ENCODE peak calls at places on chromosomes 7 and 10, in four cellular contexts. S is ovary, O is body of pancreas, A is endodermal cell. X is an unnamed sample.

GRCh38 chr7:98022531-98022930 is 32.5 kb upstream of the OCM2 start:
- DNase-seq in S (no peak), A (no peak), O (no peak), X (no peak)

GRCh38 chr7:140000666-140001268 is 62.0 kb downstream of the PARP12 start:
- DNase-seq in O (no peak), A (no peak), S (no peak), X (no peak)

GRCh38 chr7:92813390-92814024 is 22.9 kb downstream of the CDK6 start:
- DNase-seq in A (no peak), S (no peak), O (no peak), X (no peak)

GRCh38 chr10:10330481-10330880 is 687.2 kb upstream of the CELF2 start:
- DNase-seq in A (no peak), S (no peak), O (no peak), X (no peak)

GRCh38 chr10:126729314-126729871 is 58.9 kb upstream of the C10orf90 start:
- DNase-seq in O (no peak), A (peak; percentile 60), S (no peak), X (no peak)

GRCh38 chr10:18140149-18140956 is at the start of gene CACNB2:
- DNase-seq in S (peak; percentile 88), A (peak; percentile 91), O (peak; percentile 79), X (peak; percentile 57)

GRCh38 chr7:30983042-30983913 is 19.5 kb downstream of the GHRHR start:
- DNase-seq in S (peak; percentile 89), O (peak; percentile 86), A (peak; percentile 98), X (peak; percentile 84)

GRCh38 chr7:120898710-120899499 is 41.0 kb upstream of the TSPAN12 start:
- DNase-seq in A (no peak), S (no peak), O (no peak), X (no peak)

GRCh38 chr7:108166687-108167086 is 36.5 kb upstream of the LAMB4 start:
- DNase-seq in A (no peak), S (no peak), O (no peak), X (no peak)

GRCh38 chr7:39952378-39952777 is 2.3 kb downstream of the CDK13 start:
- DNase-seq in S (no peak), A (no peak), O (no peak), X (no peak)

GRCh38 chr10:95464280-95464679 is 96.9 kb downstream of the SORBS1 start:
- DNase-seq in A (no peak), O (no peak), S (no peak), X (no peak)

GRCh38 chr7:115478426-115478825 is 552.1 kb downstream of the TFEC start:
- DNase-seq in O (no peak), A (no peak), S (no peak), X (no peak)

GRCh38 chr7:124310934-124311390 is 278.1 kb upstream of the TMEM229A start:
- DNase-seq in S (no peak), A (no peak), O (no peak), X (no peak)

GRCh38 chr7:33841658-33842057 is 63.7 kb upstream of the BMPER start:
- DNase-seq in A (no peak), S (peak; percentile 25), O (no peak), X (no peak)

GRCh38 chr7:772861-773621 is 46.0 kb upstream of the PRKAR1B start:
- DNase-seq in S (no peak), A (no peak), O (no peak), X (no peak)
- H3K4me1 ChIP-seq in S (peaks cover 24% of the 10 kb centered on the region), A (no peaks in the 10 kb centered on the region), O (peaks cover 29% of the 10 kb centered on the region), X (peaks cover 25% of the 10 kb centered on the region)

GRCh38 chr10:132587175-132587574 is 49.6 kb downstream of the INPP5A start:
- DNase-seq in A (no peak), S (no peak), O (no peak), X (no peak)
- H3K27ac ChIP-seq in A (no peak overlapping the region), S (no peak overlapping the region), O (no peak overlapping the region), X (peak overlapping the region; percentile 82)

GRCh38 chr10:86944471-86944870 is 12.9 kb downstream of the MMRN2 start:
- DNase-seq in A (no peak), O (no peak), S (no peak), X (no peak)

GRCh38 chr10:86944907-86945306 is 12.5 kb downstream of the MMRN2 start:
- DNase-seq in S (no peak), O (peak; percentile 4), A (no peak), X (no peak)

GRCh38 chr10:86944031-86944419 is 13.4 kb downstream of the MMRN2 start:
- DNase-seq in S (no peak), O (peak; percentile 6), A (no peak), X (no peak)

GRCh38 chr10:86945361-86946214 is 11.8 kb downstream of the MMRN2 start:
- DNase-seq in O (peak; percentile 46), S (peak; percentile 56), A (peak; percentile 92), X (no peak)

DNA sequence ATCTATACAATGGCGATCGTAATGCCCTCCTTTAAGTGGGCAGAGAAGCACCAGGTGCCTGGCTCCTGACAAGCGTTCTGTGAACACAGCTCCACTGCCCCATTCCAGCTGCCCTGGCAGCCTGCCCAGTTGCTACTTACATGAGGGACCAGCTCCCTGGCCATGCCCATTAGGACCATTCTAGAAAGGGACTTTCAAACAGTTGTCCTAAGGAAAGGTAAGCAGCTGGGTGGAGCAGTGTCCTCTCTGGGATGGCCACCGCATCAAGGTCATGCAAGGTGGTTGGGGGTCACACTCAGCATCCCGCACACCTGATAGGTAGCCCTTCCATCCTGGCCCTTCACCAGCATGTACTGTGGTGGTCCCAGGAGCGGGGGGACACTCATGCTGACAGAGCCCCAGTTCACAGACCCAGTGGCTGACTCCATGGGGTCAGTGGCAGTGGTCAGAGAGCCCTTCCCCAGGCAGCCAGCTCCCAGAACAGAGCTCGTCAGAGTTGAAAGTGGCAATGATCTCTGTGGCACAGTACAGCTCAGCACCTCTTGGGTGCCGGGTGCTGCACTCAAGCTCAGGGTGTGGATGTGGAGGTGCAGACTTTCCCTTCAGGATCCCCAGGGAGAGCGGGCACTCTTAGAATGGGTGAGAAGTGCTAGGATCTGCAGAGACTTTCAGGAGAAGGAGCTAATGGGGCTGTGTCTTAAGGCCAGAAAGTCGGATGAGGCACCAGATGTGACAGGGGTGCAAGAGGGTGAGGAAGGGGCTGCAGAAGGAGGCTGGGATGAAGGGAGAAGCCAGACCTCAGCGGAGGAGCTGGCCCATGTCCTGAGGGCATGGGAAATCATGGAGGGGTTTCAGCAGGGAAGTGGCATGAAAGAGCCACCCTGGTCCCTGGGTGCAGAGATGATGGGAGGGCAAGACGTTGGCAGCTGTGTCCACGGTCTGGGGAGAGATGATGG is 10.9 kb downstream of the MMRN2 start:
- DNase-seq in A (peak; percentile 44), O (peak; percentile 50), S (peak; percentile 48), X (no peak)
- H3K4me1 ChIP-seq in A (no peaks in the 10 kb centered on the region), O (peaks cover 12% of the 10 kb centered on the region), S (peaks cover 12% of the 10 kb centered on the region), X (peaks cover 14% of the 10 kb centered on the region)

GRCh38 chr10:101749511-101750016 is 26.4 kb downstream of the FGF8 start:
- DNase-seq in S (no peak), O (no peak), A (peak; percentile 79), X (no peak)
- H3K27ac ChIP-seq in S (no peak overlapping the region), O (no peak overlapping the region), A (peak overlapping the region; percentile 71), X (no peak overlapping the region)

DNA sequence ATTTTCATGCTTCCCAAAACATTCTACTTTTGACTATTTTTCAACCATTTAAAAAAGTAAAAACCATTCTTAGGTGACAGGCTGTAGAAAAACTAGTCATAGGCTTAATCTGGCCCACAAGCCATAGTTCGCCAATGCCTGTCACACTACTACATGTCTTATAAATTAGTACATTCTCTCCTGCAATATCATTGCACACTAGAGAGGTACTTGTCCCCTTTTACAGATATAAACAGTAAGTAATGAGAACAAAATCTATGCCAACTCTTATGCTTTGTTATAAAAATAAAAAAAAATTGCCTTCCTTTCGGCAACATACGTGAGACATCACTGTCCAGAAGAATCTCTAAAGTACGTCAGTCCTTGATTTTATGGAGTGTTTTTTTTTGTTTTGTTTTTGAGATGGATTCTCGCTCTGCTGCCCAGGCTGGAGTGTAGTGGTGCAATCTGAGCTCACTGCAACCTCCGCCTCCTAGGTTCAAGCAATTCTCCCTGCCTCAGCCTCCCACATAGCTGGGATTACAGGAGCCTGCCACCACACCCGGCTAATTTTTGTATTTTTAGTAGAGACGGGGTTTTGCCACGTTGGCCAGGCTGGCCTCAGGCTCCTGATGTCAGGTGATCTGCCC is 23.2 kb downstream of the UPF2 start:
- DNase-seq in A (no peak), O (no peak), S (no peak), X (no peak)
- H3K4me1 ChIP-seq in A (no peaks in the 10 kb centered on the region), O (peaks cover 31% of the 10 kb centered on the region), S (peaks cover 2% of the 10 kb centered on the region), X (peaks cover 8% of the 10 kb centered on the region)

GRCh38 chr10:124686707-124687376 is 57.3 kb downstream of the FAM53B start:
- DNase-seq in S (no peak), O (no peak), A (no peak), X (no peak)

GRCh38 chr10:124683816-124684215 is 60.4 kb downstream of the FAM53B start:
- DNase-seq in S (no peak), O (no peak), A (no peak), X (no peak)

GRCh38 chr10:124681626-124682552 is 62.3 kb downstream of the FAM53B start:
- DNase-seq in S (no peak), O (no peak), A (no peak), X (peak; percentile 42)

GRCh38 chr10:124688366-124688765 is 55.8 kb downstream of the FAM53B start:
- DNase-seq in O (no peak), A (no peak), S (no peak), X (no peak)

DNA sequence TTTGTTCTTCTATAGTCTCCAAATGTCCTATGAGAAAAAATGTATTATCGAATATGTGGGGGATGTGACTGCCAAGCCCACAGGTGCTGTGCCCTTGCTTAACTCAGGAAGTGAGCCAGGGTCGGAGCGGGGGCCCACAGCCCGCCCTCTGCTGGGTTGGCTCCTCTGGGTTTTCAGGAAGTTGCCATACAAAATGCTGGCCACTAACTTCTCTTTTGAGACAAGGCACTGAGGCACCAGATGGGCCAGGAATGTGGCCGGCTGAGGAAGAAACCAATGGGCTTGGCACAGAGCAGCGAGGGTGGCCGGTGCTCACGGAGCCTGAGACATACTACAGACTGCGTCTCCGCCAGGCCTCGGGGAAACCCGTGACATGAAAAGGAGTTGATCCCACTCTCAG is 58.9 kb downstream of the FAM53B start:
- DNase-seq in S (no peak), O (no peak), A (no peak), X (peak; percentile 77)
- H3K27ac ChIP-seq in S (no peak overlapping the region), O (no peak overlapping the region), A (no peak overlapping the region), X (peak overlapping the region; percentile 58)

X was measured in lower lobe of right lung.